ENCODE peak calls at places on chromosome 9, in four cellular contexts. One of them, this sample, is unnamed.
A peak's percentile ranks its signal among the peaks of the same experiment; 100 is the strongest.

GRCh38 chr9:71364196-71364955 is 243.0 kb upstream of the TRPM3 start:
- DNase-seq in fibroblast of the aortic adventitia: no peak
- DNase-seq in AG04449: peak; percentile 12
- DNase-seq in left ventricle myocardium inferior: no peak
- DNase-seq in this sample: no peak

GRCh38 chr9:32580631-32581300 is 7.8 kb upstream of the NDUFB6 start:
- DNase-seq in AG04449: no peak
- DNase-seq in fibroblast of the aortic adventitia: no peak
- DNase-seq in left ventricle myocardium inferior: no peak
- DNase-seq in this sample: no peak

GRCh38 chr9:93134018-93134739 is at the start of gene NINJ1:
- DNase-seq in fibroblast of the aortic adventitia: peak; percentile 71
- DNase-seq in left ventricle myocardium inferior: peak; percentile 76
- DNase-seq in AG04449: no peak
- DNase-seq in this sample: no peak

GRCh38 chr9:120635011-120635410 is 55.0 kb upstream of the CDK5RAP2 start:
- DNase-seq in left ventricle myocardium inferior: no peak
- DNase-seq in AG04449: no peak
- DNase-seq in fibroblast of the aortic adventitia: no peak
- DNase-seq in this sample: no peak

GRCh38 chr9:26773054-26773453 is 119.5 kb downstream of the CAAP1 start:
- DNase-seq in AG04449: no peak
- DNase-seq in fibroblast of the aortic adventitia: no peak
- DNase-seq in left ventricle myocardium inferior: no peak
- DNase-seq in this sample: no peak

GRCh38 chr9:99896119-99896518 is 10.3 kb upstream of the STX17 start:
- DNase-seq in fibroblast of the aortic adventitia: no peak
- DNase-seq in left ventricle myocardium inferior: no peak
- DNase-seq in AG04449: no peak
- DNase-seq in this sample: no peak

GRCh38 chr9:97556036-97556720 is 54.7 kb downstream of the TMOD1 start:
- DNase-seq in left ventricle myocardium inferior: no peak
- DNase-seq in AG04449: no peak
- DNase-seq in fibroblast of the aortic adventitia: no peak
- DNase-seq in this sample: no peak

GRCh38 chr9:81416476-81417298 is 272.7 kb downstream of the TLE1 start:
- DNase-seq in left ventricle myocardium inferior: no peak
- DNase-seq in fibroblast of the aortic adventitia: peak; percentile 16
- DNase-seq in AG04449: peak; percentile 42
- DNase-seq in this sample: no peak

GRCh38 chr9:120902824-120903608 is 23.6 kb downstream of the TRAF1 start:
- DNase-seq in fibroblast of the aortic adventitia: no peak
- DNase-seq in left ventricle myocardium inferior: no peak
- DNase-seq in AG04449: no peak
- DNase-seq in this sample: no peak

DNA sequence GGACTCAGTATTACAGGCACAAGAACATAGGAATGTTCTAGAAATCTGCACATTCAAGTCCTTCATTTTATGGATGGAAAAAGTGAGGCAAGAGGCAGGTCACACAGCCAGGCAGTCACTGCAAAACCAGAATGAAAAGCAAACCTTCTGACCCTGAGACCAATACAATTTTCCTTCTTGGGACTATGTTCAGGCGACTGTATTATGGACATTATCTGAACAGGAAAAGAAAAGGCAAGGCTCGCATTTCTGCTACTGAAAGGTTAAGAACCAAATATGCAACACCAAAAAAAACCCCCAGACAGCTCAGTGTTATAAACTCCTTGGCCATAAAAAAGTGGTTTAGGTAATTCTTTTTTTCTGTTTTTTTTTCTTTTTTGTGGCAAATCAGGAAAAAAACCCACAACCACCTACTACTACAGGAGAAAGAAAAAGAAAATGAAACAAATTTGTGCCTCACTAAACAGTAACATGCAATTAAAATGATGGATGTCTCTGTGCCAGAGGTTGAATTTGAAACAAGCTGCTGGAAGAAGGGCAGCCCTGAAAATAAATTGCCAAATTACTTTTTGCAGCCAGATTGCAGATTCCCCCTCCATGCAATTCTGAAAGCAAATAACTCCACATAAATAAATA is 25.3 kb downstream of the EPB41L4B start:
- DNase-seq in AG04449: no peak
- DNase-seq in fibroblast of the aortic adventitia: no peak
- DNase-seq in left ventricle myocardium inferior: no peak
- DNase-seq in this sample: no peak
- H3K4me3 ChIP-seq in AG04449: no peak overlapping the region
- H3K4me3 ChIP-seq in fibroblast of the aortic adventitia: no peak overlapping the region
- H3K4me3 ChIP-seq in left ventricle myocardium inferior: no peak overlapping the region
- H3K4me3 ChIP-seq in this sample: no peak overlapping the region

GRCh38 chr9:114691956-114692295 is 9.9 kb upstream of the TEX48 start:
- DNase-seq in left ventricle myocardium inferior: no peak
- DNase-seq in AG04449: no peak
- DNase-seq in fibroblast of the aortic adventitia: no peak
- DNase-seq in this sample: no peak

GRCh38 chr9:114693248-114693895 is 11.4 kb upstream of the TEX48 start:
- DNase-seq in fibroblast of the aortic adventitia: no peak
- DNase-seq in left ventricle myocardium inferior: no peak
- DNase-seq in AG04449: no peak
- DNase-seq in this sample: no peak

GRCh38 chr9:114689813-114690212 is 7.8 kb upstream of the TEX48 start:
- DNase-seq in left ventricle myocardium inferior: no peak
- DNase-seq in fibroblast of the aortic adventitia: no peak
- DNase-seq in AG04449: no peak
- DNase-seq in this sample: no peak

GRCh38 chr9:114690308-114690707 is 8.3 kb upstream of the TEX48 start:
- DNase-seq in AG04449: no peak
- DNase-seq in fibroblast of the aortic adventitia: no peak
- DNase-seq in left ventricle myocardium inferior: no peak
- DNase-seq in this sample: no peak

DNA sequence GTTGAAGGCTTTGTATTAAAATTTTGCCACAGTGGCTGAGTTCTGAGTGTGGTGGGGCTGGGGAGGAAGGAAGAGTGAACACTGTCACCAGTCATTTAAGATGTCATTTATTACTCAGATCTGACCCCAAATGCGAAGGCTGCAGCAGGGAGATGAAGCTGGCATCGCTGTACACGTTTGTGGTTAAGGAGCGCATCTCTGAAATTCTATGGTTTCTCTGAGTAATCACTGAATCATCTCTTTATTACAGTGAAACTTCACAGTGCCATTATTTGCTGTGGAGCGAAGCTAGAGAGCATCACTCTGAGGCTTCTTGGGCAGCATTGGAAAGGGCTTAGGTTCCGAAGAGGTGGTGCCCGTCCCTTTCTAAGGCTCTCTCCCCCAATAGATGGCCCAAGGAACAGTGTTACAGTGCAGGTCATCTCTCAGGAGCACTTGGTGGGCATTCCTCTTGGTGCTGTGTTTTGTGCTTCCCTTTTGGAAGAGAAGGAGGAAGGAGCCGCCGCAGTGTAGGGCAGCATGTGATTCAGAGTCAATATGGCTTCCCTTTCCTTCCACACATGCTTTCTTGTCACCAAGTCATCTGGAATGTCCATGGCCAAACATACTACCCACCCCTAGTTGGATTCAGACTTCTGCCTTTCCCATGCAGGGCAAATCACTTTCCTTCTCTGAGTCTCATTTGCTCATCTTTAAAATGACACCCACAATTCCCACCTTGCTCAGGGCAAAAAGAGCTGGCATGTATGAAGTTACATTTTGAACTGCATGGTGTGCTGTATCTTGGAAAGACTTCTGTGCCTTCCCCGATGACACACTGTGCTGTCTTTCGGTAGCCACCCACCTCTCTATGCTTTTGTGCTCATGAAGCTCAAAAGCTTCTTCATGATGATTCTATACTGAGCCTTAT is 9.3 kb upstream of the TEX48 start:
- DNase-seq in fibroblast of the aortic adventitia: peak; percentile 85
- DNase-seq in AG04449: peak; percentile 52
- DNase-seq in left ventricle myocardium inferior: no peak
- DNase-seq in this sample: peak; percentile 69
- H3K4me3 ChIP-seq in fibroblast of the aortic adventitia: peak overlapping the region; percentile 36
- H3K4me3 ChIP-seq in AG04449: no peak overlapping the region
- H3K4me3 ChIP-seq in left ventricle myocardium inferior: no peak overlapping the region
- H3K4me3 ChIP-seq in this sample: no peak overlapping the region

GRCh38 chr9:113619156-113619861 is 155.8 kb downstream of the RGS3 start:
- DNase-seq in AG04449: no peak
- DNase-seq in fibroblast of the aortic adventitia: no peak
- DNase-seq in left ventricle myocardium inferior: no peak
- DNase-seq in this sample: no peak
- H3K4me3 ChIP-seq in AG04449: no peak overlapping the region
- H3K4me3 ChIP-seq in fibroblast of the aortic adventitia: no peak overlapping the region
- H3K4me3 ChIP-seq in left ventricle myocardium inferior: no peak overlapping the region
- H3K4me3 ChIP-seq in this sample: no peak overlapping the region

GRCh38 chr9:123349691-123350480 is 6.1 kb upstream of the CRB2 start:
- DNase-seq in AG04449: no peak
- DNase-seq in left ventricle myocardium inferior: no peak
- DNase-seq in fibroblast of the aortic adventitia: peak; percentile 61
- DNase-seq in this sample: no peak
- H3K4me3 ChIP-seq in AG04449: no peak overlapping the region
- H3K4me3 ChIP-seq in left ventricle myocardium inferior: no peak overlapping the region
- H3K4me3 ChIP-seq in fibroblast of the aortic adventitia: no peak overlapping the region
- H3K4me3 ChIP-seq in this sample: no peak overlapping the region

GRCh38 chr9:124780060-124780756 is 3.3 kb downstream of the OLFML2A start:
- DNase-seq in left ventricle myocardium inferior: peak; percentile 60
- DNase-seq in fibroblast of the aortic adventitia: no peak
- DNase-seq in AG04449: no peak
- DNase-seq in this sample: no peak
- H3K4me3 ChIP-seq in left ventricle myocardium inferior: peak overlapping the region; percentile 42
- H3K4me3 ChIP-seq in fibroblast of the aortic adventitia: no peak overlapping the region
- H3K4me3 ChIP-seq in AG04449: no peak overlapping the region
- H3K4me3 ChIP-seq in this sample: peak overlapping the region; percentile 11

DNA sequence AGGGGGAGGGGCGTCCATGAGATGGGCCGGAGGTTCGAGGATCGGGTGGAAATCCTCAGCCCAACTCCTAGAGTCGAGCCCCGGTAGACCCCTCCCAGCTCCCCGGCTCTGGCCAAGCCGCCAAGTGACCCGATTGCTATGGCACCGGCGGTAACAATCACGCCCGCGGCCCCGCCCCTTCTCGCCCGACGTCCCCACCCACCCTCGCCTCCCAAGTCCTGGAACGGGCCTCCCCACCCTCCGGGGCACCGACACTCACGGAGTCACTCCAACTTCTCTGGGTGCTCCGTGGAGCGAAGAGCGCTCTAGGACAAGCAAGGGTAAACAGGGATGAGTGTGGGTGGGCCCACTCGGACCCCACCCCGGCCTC is at the start of gene SPACA9:
- DNase-seq in AG04449: no peak
- DNase-seq in fibroblast of the aortic adventitia: peak; percentile 45
- DNase-seq in left ventricle myocardium inferior: peak; percentile 74
- DNase-seq in this sample: no peak
- H3K4me3 ChIP-seq in AG04449: peak within 1 kb of the TSS; percentile 94
- H3K4me3 ChIP-seq in fibroblast of the aortic adventitia: peak within 1 kb of the TSS; percentile 96
- H3K4me3 ChIP-seq in left ventricle myocardium inferior: peak within 1 kb of the TSS; percentile 94
- H3K4me3 ChIP-seq in this sample: peak within 1 kb of the TSS; percentile 99

GRCh38 chr9:129237195-129237611 is 59.1 kb upstream of the IER5L start:
- DNase-seq in left ventricle myocardium inferior: no peak
- DNase-seq in AG04449: no peak
- DNase-seq in fibroblast of the aortic adventitia: peak; percentile 59
- DNase-seq in this sample: no peak

GRCh38 chr9:129235931-129236331 is 57.9 kb upstream of the IER5L start:
- DNase-seq in fibroblast of the aortic adventitia: no peak
- DNase-seq in AG04449: no peak
- DNase-seq in left ventricle myocardium inferior: no peak
- DNase-seq in this sample: no peak

GRCh38 chr9:129235041-129235930 is 57.2 kb upstream of the IER5L start:
- DNase-seq in left ventricle myocardium inferior: no peak
- DNase-seq in AG04449: no peak
- DNase-seq in fibroblast of the aortic adventitia: no peak
- DNase-seq in this sample: no peak

GRCh38 chr9:129237804-129238203 is 59.7 kb upstream of the IER5L start:
- DNase-seq in AG04449: no peak
- DNase-seq in left ventricle myocardium inferior: no peak
- DNase-seq in fibroblast of the aortic adventitia: no peak
- DNase-seq in this sample: no peak

GRCh38 chr9:129236441-129237145 is 58.5 kb upstream of the IER5L start:
- DNase-seq in AG04449: no peak
- DNase-seq in fibroblast of the aortic adventitia: no peak
- DNase-seq in left ventricle myocardium inferior: no peak
- DNase-seq in this sample: no peak
- H3K4me3 ChIP-seq in AG04449: no peak overlapping the region
- H3K4me3 ChIP-seq in fibroblast of the aortic adventitia: no peak overlapping the region
- H3K4me3 ChIP-seq in left ventricle myocardium inferior: no peak overlapping the region
- H3K4me3 ChIP-seq in this sample: no peak overlapping the region

DNA sequence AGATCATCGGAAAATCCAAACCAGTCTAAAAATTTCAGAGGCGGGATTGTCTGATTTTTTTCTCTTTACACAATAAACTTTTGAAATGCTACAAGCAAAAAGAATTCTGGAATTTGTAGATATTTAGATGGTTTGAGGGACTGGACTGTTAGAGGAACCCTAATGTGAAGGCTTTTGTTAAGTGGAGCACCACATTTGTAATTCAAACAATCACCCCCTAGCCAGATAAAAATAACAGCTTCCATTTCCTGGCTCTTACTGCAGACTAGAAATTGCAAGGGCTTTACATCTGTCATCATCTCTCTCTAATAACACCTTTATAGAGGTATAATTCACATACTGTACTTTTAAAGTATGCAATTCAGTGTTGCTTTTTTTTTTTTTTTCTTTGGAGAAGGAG is 3.8 kb upstream of the ATP6V1G1 start:
- DNase-seq in left ventricle myocardium inferior: no peak
- DNase-seq in fibroblast of the aortic adventitia: no peak
- DNase-seq in AG04449: no peak
- DNase-seq in this sample: no peak
- H3K4me3 ChIP-seq in left ventricle myocardium inferior: no peak overlapping the region
- H3K4me3 ChIP-seq in fibroblast of the aortic adventitia: no peak overlapping the region
- H3K4me3 ChIP-seq in AG04449: no peak overlapping the region
- H3K4me3 ChIP-seq in this sample: no peak overlapping the region

GRCh38 chr9:135075234-135076142 is 12.0 kb upstream of the OLFM1 start:
- DNase-seq in AG04449: no peak
- DNase-seq in fibroblast of the aortic adventitia: peak; percentile 2
- DNase-seq in left ventricle myocardium inferior: peak; percentile 63
- DNase-seq in this sample: no peak
- H3K4me3 ChIP-seq in AG04449: no peak overlapping the region
- H3K4me3 ChIP-seq in fibroblast of the aortic adventitia: peak overlapping the region; percentile 35
- H3K4me3 ChIP-seq in left ventricle myocardium inferior: peak overlapping the region; percentile 73
- H3K4me3 ChIP-seq in this sample: peak overlapping the region; percentile 30

This sample was measured in skeletal muscle cell.